ENCODE peak calls at places on chromosomes 4 and X, in four cellular contexts. T, W, Z and E are unnamed samples. For H3K4me1, the result is how much of the 10 kb centered on the place peaks cover.

GRCh38 chrX:135951291-135951690 is 22.5 kb downstream of the MMGT1 start:
- DNase-seq in T (no peak), W (no peak), Z (no peak), E (no peak)

GRCh38 chr4:5967783-5968182 is 50.4 kb downstream of the C4orf50 start:
- DNase-seq in T (no peak), W (no peak), Z (peak), E (peak)

GRCh38 chr4:10587697-10588096 is 96.9 kb downstream of the CLNK start:
- DNase-seq in T (no peak), W (no peak), Z (no peak), E (no peak)

GRCh38 chr4:2361366-2362285 is 56.8 kb downstream of the ZFYVE28 start:
- DNase-seq in T (no peak), W (peak), Z (peak), E (peak)

GRCh38 chrX:110667706-110668105 is 127.9 kb downstream of the CHRDL1 start:
- DNase-seq in T (no peak), W (no peak), Z (no peak), E (no peak)

GRCh38 chr4:22969314-22969896 is 276.7 kb downstream of the GBA3 start:
- DNase-seq in T (no peak), W (no peak), Z (no peak), E (no peak)

GRCh38 chrX:9555354-9555753 is 90.5 kb downstream of the TBL1X start:
- DNase-seq in T (no peak), W (peak), Z (no peak), E (no peak)

GRCh38 chrX:96979766-96980165 is 96.1 kb downstream of the RPA4 start:
- DNase-seq in T (no peak), W (no peak), Z (no peak), E (no peak)

GRCh38 chr4:77220841-77221613 is 64.0 kb downstream of the CCNG2 start:
- DNase-seq in T (peak), W (no peak), Z (no peak), E (no peak)

GRCh38 chr4:184433258-184433892 is 41.0 kb downstream of the IRF2 start:
- DNase-seq in T (no peak), W (no peak), Z (no peak), E (no peak)
- TF ChIP-seq CTCF in T (no peak), W (no peak), Z (no peak), E (no peak)

GRCh38 chrX:22541926-22542325 is 269.2 kb downstream of the CBLL2 start:
- DNase-seq in T (no peak), W (no peak), Z (no peak), E (no peak)
- H3K4me3 ChIP-seq in T (no peak), W (no peak), Z (no peak), E (no peak)

GRCh38 chr4:87915621-87916020 is 59.9 kb upstream of the SPP1 start:
- DNase-seq in T (no peak), W (no peak), Z (no peak), E (no peak)
- H3K4me1 ChIP-seq in T (under half), W (under half), Z (under half), E (under half)

GRCh38 chr4:40223343-40223742 is 26.5 kb downstream of the RHOH start:
- DNase-seq in T (no peak), W (no peak), Z (no peak), E (no peak)
- TF ChIP-seq CTCF in T (no peak), W (no peak), Z (no peak), E (no peak)

GRCh38 chr4:140806175-140806574 is 50.0 kb upstream of the TBC1D9 start:
- DNase-seq in T (no peak), W (no peak), Z (no peak), E (no peak)
- H3K4me3 ChIP-seq in T (no peak), W (no peak), Z (no peak), E (no peak)

DNA sequence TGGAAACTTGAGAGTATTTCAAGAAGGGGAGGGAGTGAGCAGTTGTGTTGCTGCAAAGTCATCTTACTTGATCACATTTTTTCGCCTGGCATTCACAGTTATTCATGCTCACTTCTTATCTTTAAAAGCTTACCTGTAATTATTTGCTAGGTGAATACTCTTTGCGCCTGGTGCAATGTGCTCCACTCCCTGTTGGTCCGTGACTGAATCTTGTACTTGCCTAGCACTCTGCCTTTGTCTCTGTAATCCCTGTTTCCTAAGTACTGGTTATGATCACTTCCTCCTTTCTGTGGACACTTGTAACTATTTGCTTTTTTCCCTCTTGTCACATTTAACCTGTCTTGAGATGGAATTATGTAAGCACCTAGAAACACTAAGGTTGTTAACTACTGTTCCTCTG is 5.8 kb downstream of the BMP2K start:
- DNase-seq in T (no peak), W (no peak), Z (no peak), E (no peak)
- H3K4me1 ChIP-seq in T (under half), W (under half), Z (under half), E (half or more)

GRCh38 chrX:20063716-20064351 is 52.9 kb downstream of the MAP7D2 start:
- DNase-seq in T (no peak), W (peak), Z (no peak), E (no peak)
- TF ChIP-seq CTCF in T (no peak), W (peak), Z (no peak), E (no peak)

DNA sequence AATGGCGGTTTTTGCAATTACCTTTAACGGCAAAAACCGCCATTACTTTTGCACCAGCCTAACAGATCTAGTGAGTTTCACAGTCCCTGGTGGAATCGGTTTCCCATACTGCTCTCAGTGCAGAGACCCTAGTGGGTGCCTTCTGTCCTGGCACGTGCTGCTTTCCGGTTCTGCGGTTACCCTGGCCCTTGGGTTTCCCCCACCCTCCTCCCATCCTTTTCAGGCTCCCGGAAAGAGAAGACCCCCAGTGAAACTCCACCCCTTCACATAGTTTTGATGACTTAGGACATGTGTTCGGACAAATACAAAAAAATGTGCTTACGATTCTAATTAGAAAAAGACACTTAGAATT is 36.9 kb downstream of the NLGN3 start:
- DNase-seq in T (peak), W (peak), Z (no peak), E (no peak)
- H3K4me3 ChIP-seq in T (peak), W (peak), Z (peak), E (peak)